ENCODE peak calls at places on chromosomes 16 and 17, in four cellular contexts. One of them, this sample, is unnamed.

GRCh38 chr17:63916566-63917185 is 2.0 kb downstream of the GH1 start:
- DNase-seq in KG1: no peak
- DNase-seq in KBM-7: no peak
- DNase-seq in activated CD4-positive, alpha-beta T cell treated with anti-CD3 and anti-CD28 coated beads, Interleukin-2, amount 50 U/mL, for 1 hour: no peak
- DNase-seq in this sample: no peak

GRCh38 chr17:30429155-30429554 is 48.1 kb upstream of the GOSR1 start:
- DNase-seq in KG1: no peak
- DNase-seq in KBM-7: no peak
- DNase-seq in activated CD4-positive, alpha-beta T cell treated with anti-CD3 and anti-CD28 coated beads, Interleukin-2, amount 50 U/mL, for 1 hour: no peak
- DNase-seq in this sample: no peak

GRCh38 chr17:50265212-50265611 is 9.1 kb upstream of the TMEM92 start:
- DNase-seq in KBM-7: no peak
- DNase-seq in activated CD4-positive, alpha-beta T cell treated with anti-CD3 and anti-CD28 coated beads, Interleukin-2, amount 50 U/mL, for 1 hour: no peak
- DNase-seq in KG1: no peak
- DNase-seq in this sample: no peak

GRCh38 chr16:19900590-19900989 is 15.9 kb upstream of the GPRC5B start:
- DNase-seq in KBM-7: no peak
- DNase-seq in KG1: no peak
- DNase-seq in activated CD4-positive, alpha-beta T cell treated with anti-CD3 and anti-CD28 coated beads, Interleukin-2, amount 50 U/mL, for 1 hour: no peak
- DNase-seq in this sample: no peak

GRCh38 chr17:66152756-66153155 is 39.2 kb downstream of the CEP112 start:
- DNase-seq in KBM-7: no peak
- DNase-seq in activated CD4-positive, alpha-beta T cell treated with anti-CD3 and anti-CD28 coated beads, Interleukin-2, amount 50 U/mL, for 1 hour: no peak
- DNase-seq in KG1: no peak
- DNase-seq in this sample: no peak

GRCh38 chr17:41793749-41794602 is 7.5 kb upstream of the JUP start:
- DNase-seq in activated CD4-positive, alpha-beta T cell treated with anti-CD3 and anti-CD28 coated beads, Interleukin-2, amount 50 U/mL, for 1 hour: no peak
- DNase-seq in KG1: no peak
- DNase-seq in KBM-7: no peak
- DNase-seq in this sample: no peak

GRCh38 chr17:4480929-4481898 is 17.5 kb upstream of the SPNS2 start:
- DNase-seq in activated CD4-positive, alpha-beta T cell treated with anti-CD3 and anti-CD28 coated beads, Interleukin-2, amount 50 U/mL, for 1 hour: no peak
- DNase-seq in KG1: peak
- DNase-seq in KBM-7: peak
- DNase-seq in this sample: no peak

GRCh38 chr17:55264640-55265298 is at the start of gene HLF:
- DNase-seq in KBM-7: peak
- DNase-seq in activated CD4-positive, alpha-beta T cell treated with anti-CD3 and anti-CD28 coated beads, Interleukin-2, amount 50 U/mL, for 1 hour: peak
- DNase-seq in KG1: peak
- DNase-seq in this sample: no peak

GRCh38 chr17:57697891-57698708 is 47.0 kb downstream of the CCDC182 start:
- DNase-seq in KG1: no peak
- DNase-seq in KBM-7: peak
- DNase-seq in activated CD4-positive, alpha-beta T cell treated with anti-CD3 and anti-CD28 coated beads, Interleukin-2, amount 50 U/mL, for 1 hour: no peak
- DNase-seq in this sample: no peak

GRCh38 chr16:29678691-29679267 is at the start of gene QPRT:
- DNase-seq in activated CD4-positive, alpha-beta T cell treated with anti-CD3 and anti-CD28 coated beads, Interleukin-2, amount 50 U/mL, for 1 hour: no peak
- DNase-seq in KG1: peak
- DNase-seq in KBM-7: peak
- DNase-seq in this sample: no peak

GRCh38 chr16:3857189-3858013 is 23.1 kb downstream of the CREBBP start:
- DNase-seq in KBM-7: peak
- DNase-seq in activated CD4-positive, alpha-beta T cell treated with anti-CD3 and anti-CD28 coated beads, Interleukin-2, amount 50 U/mL, for 1 hour: no peak
- DNase-seq in KG1: no peak
- DNase-seq in this sample: no peak

GRCh38 chr17:49616546-49617205 is 41.0 kb downstream of the NXPH3 start:
- DNase-seq in KG1: no peak
- DNase-seq in KBM-7: peak
- DNase-seq in activated CD4-positive, alpha-beta T cell treated with anti-CD3 and anti-CD28 coated beads, Interleukin-2, amount 50 U/mL, for 1 hour: no peak
- DNase-seq in this sample: no peak

GRCh38 chr17:46795379-46795952 is 23.0 kb downstream of the WNT3 start:
- DNase-seq in KBM-7: no peak
- DNase-seq in activated CD4-positive, alpha-beta T cell treated with anti-CD3 and anti-CD28 coated beads, Interleukin-2, amount 50 U/mL, for 1 hour: no peak
- DNase-seq in KG1: no peak
- DNase-seq in this sample: no peak

GRCh38 chr16:85635545-85636140 is 22.5 kb downstream of the GSE1 start:
- DNase-seq in activated CD4-positive, alpha-beta T cell treated with anti-CD3 and anti-CD28 coated beads, Interleukin-2, amount 50 U/mL, for 1 hour: no peak
- DNase-seq in KBM-7: no peak
- DNase-seq in KG1: no peak
- DNase-seq in this sample: no peak

GRCh38 chr16:27718767-27719445 is 169.0 kb downstream of the KATNIP start:
- DNase-seq in activated CD4-positive, alpha-beta T cell treated with anti-CD3 and anti-CD28 coated beads, Interleukin-2, amount 50 U/mL, for 1 hour: no peak
- DNase-seq in KG1: no peak
- DNase-seq in KBM-7: no peak
- DNase-seq in this sample: no peak

GRCh38 chr16:66270333-66270927 is 96.1 kb upstream of the CDH5 start:
- DNase-seq in KG1: peak
- DNase-seq in activated CD4-positive, alpha-beta T cell treated with anti-CD3 and anti-CD28 coated beads, Interleukin-2, amount 50 U/mL, for 1 hour: peak
- DNase-seq in KBM-7: peak
- DNase-seq in this sample: peak

GRCh38 chr17:9148908-9149536 is 127.7 kb downstream of the NTN1 start:
- DNase-seq in KG1: no peak
- DNase-seq in KBM-7: no peak
- DNase-seq in activated CD4-positive, alpha-beta T cell treated with anti-CD3 and anti-CD28 coated beads, Interleukin-2, amount 50 U/mL, for 1 hour: no peak
- DNase-seq in this sample: no peak

GRCh38 chr17:76524598-76525512 is 12.7 kb downstream of the CYGB start:
- DNase-seq in KBM-7: no peak
- DNase-seq in activated CD4-positive, alpha-beta T cell treated with anti-CD3 and anti-CD28 coated beads, Interleukin-2, amount 50 U/mL, for 1 hour: no peak
- DNase-seq in KG1: no peak
- DNase-seq in this sample: no peak

GRCh38 chr16:20946015-20946629 is 45.6 kb downstream of the LYRM1 start:
- DNase-seq in KBM-7: no peak
- DNase-seq in activated CD4-positive, alpha-beta T cell treated with anti-CD3 and anti-CD28 coated beads, Interleukin-2, amount 50 U/mL, for 1 hour: no peak
- DNase-seq in KG1: no peak
- DNase-seq in this sample: no peak

GRCh38 chr17:57603978-57604377 is 141.1 kb downstream of the CCDC182 start:
- DNase-seq in KBM-7: peak
- DNase-seq in KG1: peak
- DNase-seq in activated CD4-positive, alpha-beta T cell treated with anti-CD3 and anti-CD28 coated beads, Interleukin-2, amount 50 U/mL, for 1 hour: peak
- DNase-seq in this sample: peak

GRCh38 chr16:85195884-85196816 is 83.9 kb upstream of the CIBAR2 start:
- DNase-seq in KBM-7: no peak
- DNase-seq in KG1: no peak
- DNase-seq in activated CD4-positive, alpha-beta T cell treated with anti-CD3 and anti-CD28 coated beads, Interleukin-2, amount 50 U/mL, for 1 hour: no peak
- DNase-seq in this sample: no peak